ENCODE peak calls at places on chromosomes 11 and 22, in six cellular contexts. I, A, S, V, O and G are unnamed samples.

GRCh38 chr22:35587896-35588295 is 29.2 kb downstream of the MB start:
- DNase-seq in I (no peak), A (no peak), S (no peak), V (no peak), O (no peak), G (no peak)

GRCh38 chr11:11701070-11701469 is 79.3 kb upstream of the GALNT18 start:
- DNase-seq in I (no peak), A (no peak), S (no peak), V (no peak), O (no peak), G (no peak)

GRCh38 chr22:50208430-50208938 is 7.7 kb downstream of the SELENOO start:
- DNase-seq in I (no peak), A (no peak), S (no peak), V (no peak), O (no peak), G (no peak)

GRCh38 chr11:73322111-73322985 is 14.3 kb downstream of the ARHGEF17 start:
- DNase-seq in I (peak), A (no peak), S (no peak), V (no peak), O (no peak), G (no peak)

GRCh38 chr11:44759743-44760476 is 33.1 kb downstream of the TSPAN18 start:
- DNase-seq in I (no peak), A (peak), S (peak), V (no peak), O (no peak), G (no peak)

GRCh38 chr11:62273284-62273683 is 3.3 kb downstream of the SCGB2A2 start:
- DNase-seq in I (no peak), A (no peak), S (no peak), V (no peak), O (no peak), G (no peak)

GRCh38 chr11:47271961-47272661 is 2.2 kb downstream of the MADD start:
- DNase-seq in I (no peak), A (no peak), S (no peak), V (no peak), O (peak), G (no peak)

GRCh38 chr11:12769834-12770345 is 95.7 kb downstream of the TEAD1 start:
- DNase-seq in I (no peak), A (no peak), S (no peak), V (no peak), O (no peak), G (no peak)

GRCh38 chr11:94728541-94728940 is 39.6 kb upstream of the AMOTL1 start:
- DNase-seq in I (no peak), A (no peak), S (no peak), V (no peak), O (no peak), G (no peak)

GRCh38 chr22:20509344-20510047 is 2.1 kb downstream of the MED15 start:
- DNase-seq in I (peak), A (no peak), S (peak), V (no peak), O (peak), G (peak)

GRCh38 chr22:49373801-49374226 is 453.9 kb downstream of the BRD1 start:
- DNase-seq in I (no peak), A (peak), S (peak), V (no peak), O (no peak), G (no peak)

GRCh38 chr11:117626576-117626975 is 170.4 kb downstream of the DSCAML1 start:
- DNase-seq in I (no peak), A (no peak), S (no peak), V (no peak), O (no peak), G (no peak)

GRCh38 chr11:113496026-113496651 is 20.9 kb upstream of the DRD2 start:
- DNase-seq in I (no peak), A (no peak), S (peak), V (no peak), O (no peak), G (no peak)

GRCh38 chr11:115996808-115997188 is 492.6 kb upstream of the CADM1 start:
- DNase-seq in I (no peak), A (no peak), S (no peak), V (no peak), O (no peak), G (peak)

GRCh38 chr11:123194308-123195181 is 503 bp downstream of the CLMP start:
- DNase-seq in I (peak), A (peak), S (peak), V (no peak), O (no peak), G (no peak)

DNA sequence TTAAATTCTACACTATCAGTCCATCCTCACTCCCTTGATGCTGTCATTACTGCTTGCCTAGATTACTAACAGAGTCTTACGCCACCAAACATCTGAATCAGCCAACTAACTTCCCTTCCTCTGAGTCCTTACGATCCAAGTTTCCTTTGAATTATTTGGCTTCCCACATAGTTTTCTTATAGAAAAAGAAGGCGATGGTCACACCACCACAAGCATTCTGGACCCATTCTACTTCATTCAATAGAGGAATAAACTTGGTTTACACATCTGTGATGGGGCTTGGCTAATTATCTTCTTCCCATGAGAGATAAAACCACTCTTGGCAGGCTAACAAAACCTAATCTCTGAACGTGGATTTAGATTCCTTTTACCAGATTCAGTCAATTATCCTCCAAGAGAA is 35.0 kb downstream of the INTS4 start:
- DNase-seq in I (no peak), A (no peak), S (no peak), V (no peak), O (no peak), G (no peak)
- H3K27ac ChIP-seq in I (no peak), A (no peak), S (no peak), V (no peak), O (no peak), G (no peak)

DNA sequence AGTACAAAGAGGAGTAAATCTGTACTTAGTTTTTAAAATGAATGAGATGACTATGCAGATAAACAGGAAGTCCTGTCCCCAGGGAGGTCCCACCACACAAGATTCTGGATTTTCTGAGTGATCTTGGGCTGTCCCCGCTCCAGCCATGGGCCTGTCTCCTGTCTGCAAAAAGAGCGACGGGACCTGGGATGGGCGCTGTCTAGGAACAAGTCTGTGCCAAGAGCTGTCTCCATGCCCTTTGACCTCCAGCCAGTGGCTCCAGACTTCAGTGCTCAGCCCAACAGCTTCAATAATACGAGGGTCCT is 6.0 kb downstream of the CSNK1E start:
- DNase-seq in I (no peak), A (no peak), S (no peak), V (no peak), O (no peak), G (no peak)
- H3K27ac ChIP-seq in I (peak), A (no peak), S (peak), V (no peak), O (peak), G (peak)

GRCh38 chr11:1305558-1306056 is 3.8 kb downstream of the TOLLIP start:
- DNase-seq in I (no peak), A (peak), S (no peak), V (no peak), O (no peak), G (no peak)
- H3K27ac ChIP-seq in I (no peak), A (no peak), S (no peak), V (no peak), O (no peak), G (peak)

DNA sequence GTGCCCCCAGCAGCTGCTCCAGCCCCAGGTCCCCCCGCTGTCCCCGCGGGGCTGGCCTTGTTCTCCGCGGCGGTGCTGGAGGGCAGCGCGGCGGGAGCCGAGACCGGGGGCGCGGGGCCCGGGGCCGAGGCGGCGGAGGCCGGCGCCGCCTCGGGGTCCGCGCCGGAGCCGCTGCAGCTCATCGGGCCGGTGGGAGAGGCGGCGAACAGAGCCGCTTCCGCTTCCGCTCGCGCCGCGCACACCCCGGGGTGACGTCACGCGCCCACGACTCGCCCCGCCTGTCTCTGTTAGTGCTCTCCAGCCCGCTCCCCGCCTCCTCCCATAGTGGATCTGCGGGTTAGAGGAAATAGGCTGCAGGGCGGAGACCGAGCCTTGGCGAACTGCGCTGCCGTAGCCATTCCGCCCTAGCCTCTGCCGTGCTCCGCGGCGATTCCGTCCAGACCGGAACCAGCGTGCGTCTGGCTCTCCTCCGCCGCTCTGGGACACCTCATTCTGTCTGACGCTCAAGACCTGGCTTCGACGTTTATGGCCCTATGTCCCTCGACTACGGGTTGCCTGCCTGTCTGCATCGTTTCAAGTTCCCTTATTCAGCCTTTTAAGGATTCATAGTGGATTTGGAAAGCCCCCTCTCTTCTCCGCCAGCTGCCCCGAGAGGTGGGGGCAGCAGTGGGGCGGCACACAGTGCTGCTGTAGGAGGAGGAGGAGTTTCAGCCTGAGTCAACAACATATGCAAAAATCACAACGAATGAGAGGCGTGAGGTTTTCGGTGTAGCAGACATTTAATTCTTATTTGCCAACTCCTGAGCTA is at the start of gene TAF10:
- DNase-seq in I (peak), A (peak), S (peak), V (peak), O (peak), G (peak)
- H3K27ac ChIP-seq in I (peak), A (peak), S (peak), V (peak), O (peak), G (peak)

GRCh38 chr11:119339581-119340334 is 925 bp downstream of the C1QTNF5 start:
- DNase-seq in I (peak), A (peak), S (no peak), V (peak), O (peak), G (no peak)
- H3K27ac ChIP-seq in I (peak), A (no peak), S (peak), V (peak), O (peak), G (peak)

GRCh38 chr11:58193403-58193802 is 4.5 kb downstream of the OR9Q2 start:
- DNase-seq in I (no peak), A (no peak), S (no peak), V (no peak), O (no peak), G (no peak)
- H3K27ac ChIP-seq in I (no peak), A (no peak), S (no peak), V (no peak), O (no peak), G (no peak)

DNA sequence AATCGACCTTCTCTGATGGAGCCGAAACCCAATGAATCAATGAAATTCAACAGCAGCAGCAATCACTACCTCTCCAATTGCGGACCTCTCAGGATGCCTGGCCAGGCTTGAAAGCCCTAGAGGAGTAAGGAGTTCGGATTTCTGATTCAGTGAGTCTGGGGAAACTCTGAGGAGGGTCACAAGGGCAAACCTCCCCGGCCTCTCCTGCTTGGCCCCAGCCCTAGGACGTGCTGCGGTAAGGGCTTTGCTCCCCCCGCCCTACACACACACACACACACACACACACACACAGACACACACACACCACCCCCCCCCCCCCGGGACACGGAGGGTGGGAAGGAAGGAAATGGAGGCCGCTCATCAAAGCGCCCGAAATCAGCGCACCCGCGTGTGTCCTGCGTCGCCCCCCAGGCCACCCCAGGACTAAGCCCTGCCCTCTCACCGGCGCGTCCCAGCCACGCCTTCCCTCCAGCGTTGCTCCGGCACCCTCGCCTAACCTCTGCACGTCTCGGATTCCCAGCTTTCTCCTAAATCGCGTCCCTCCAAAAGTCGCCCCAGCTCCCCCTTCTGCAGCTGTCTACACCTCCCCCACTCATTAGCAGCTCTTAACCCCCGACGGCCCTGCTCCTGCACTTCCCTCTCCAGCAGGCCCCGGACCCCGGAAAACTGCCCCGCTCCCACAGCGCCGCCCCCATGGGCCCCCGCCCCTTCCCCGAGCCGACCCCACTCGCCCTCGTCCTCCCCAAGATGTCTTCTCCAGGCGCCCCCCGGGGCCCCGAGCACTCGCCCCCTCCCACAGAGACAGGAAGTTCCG is 680 bp downstream of the PACSIN2 start:
- DNase-seq in I (peak), A (peak), S (no peak), V (peak), O (peak), G (no peak)
- H3K27ac ChIP-seq in I (no peak), A (peak), S (peak), V (peak), O (peak), G (peak)

GRCh38 chr11:71947498-71947897 is 18.7 kb downstream of the RNF121 start:
- DNase-seq in I (no peak), A (no peak), S (no peak), V (no peak), O (no peak), G (no peak)
- H3K27ac ChIP-seq in I (no peak), A (no peak), S (no peak), V (no peak), O (no peak), G (no peak)